ENCODE peak calls at places on chromosomes 11 and 22, in seven cellular contexts. R is breast epithelium, T is prostate gland, J is K562, S is sigmoid colon, G is GM12891, V is spleen. Q is an unnamed sample.

GRCh38 chr11:10777806-10778205 is 26.8 kb downstream of the CTR9 start:
- DNase-seq in S (no peak), G (no peak), J (no peak), T (no peak), R (no peak), V (no peak), Q (no peak)

GRCh38 chr22:43136255-43136654 is 6.9 kb downstream of the MCAT start:
- DNase-seq in S (no peak), R (no peak), V (peak; percentile 83), J (peak; percentile 29), G (peak; percentile 85), T (no peak), Q (peak; percentile 58)

GRCh38 chr11:120186799-120187591 is 23.8 kb upstream of the OAF start:
- DNase-seq in G (no peak), R (no peak), T (no peak), V (peak; percentile 59), J (no peak), S (peak; percentile 74), Q (peak; percentile 50)

GRCh38 chr11:2558861-2559526 is 114.2 kb downstream of the KCNQ1 start:
- DNase-seq in T (no peak), S (peak; percentile 53), G (no peak), J (no peak), V (peak; percentile 51), R (no peak), Q (no peak)

GRCh38 chr11:113572349-113572748 is 97.2 kb upstream of the DRD2 start:
- DNase-seq in J (no peak), R (no peak), S (no peak), T (no peak), V (no peak), G (no peak), Q (no peak)

GRCh38 chr22:41661713-41662112 is 27.0 kb downstream of the SNU13 start:
- DNase-seq in V (no peak), J (no peak), R (no peak), T (no peak), G (no peak), S (no peak), Q (no peak)

GRCh38 chr11:103894034-103894433 is 142.4 kb upstream of the DDI1 start:
- DNase-seq in G (no peak), R (no peak), S (no peak), T (no peak), J (no peak), V (no peak), Q (no peak)

GRCh38 chr22:48228468-48228867 is 1466.0 kb downstream of the TBC1D22A start:
- DNase-seq in G (no peak), V (peak; percentile 24), R (no peak), T (no peak), S (no peak), J (no peak), Q (no peak)

GRCh38 chr11:74604311-74604710 is 11.9 kb downstream of the POLD3 start:
- DNase-seq in G (no peak), V (no peak), R (no peak), S (no peak), T (no peak), J (no peak), Q (no peak)

GRCh38 chr22:35053060-35053835 is 12.7 kb upstream of the ISX start:
- DNase-seq in R (no peak), J (no peak), V (no peak), S (no peak), G (no peak), T (no peak), Q (no peak)

GRCh38 chr11:30635401-30635989 is 49.3 kb upstream of the MPPED2 start:
- DNase-seq in J (no peak), T (no peak), R (no peak), S (peak; percentile 61), V (no peak), G (no peak), Q (no peak)

GRCh38 chr11:86620796-86621575 is 51.4 kb downstream of the ME3 start:
- DNase-seq in G (no peak), S (no peak), V (no peak), R (peak; percentile 33), J (no peak), T (no peak), Q (no peak)

GRCh38 chr11:64355078-64355940 is 3.7 kb upstream of the RPS6KA4 start:
- DNase-seq in T (peak; percentile 73), V (peak; percentile 92), S (peak; percentile 89), R (peak; percentile 50), J (peak; percentile 95), G (peak; percentile 84), Q (peak; percentile 85)
- TF ChIP-seq POLR2AphosphoS5 in T (peak; percentile 79), V (peak; percentile 80), S (no peak), R (peak; percentile 42), J (peak; percentile 29), G (no peak), Q (peak; percentile 83)

GRCh38 chr11:35082322-35083180 is 56.4 kb upstream of the CD44 start:
- DNase-seq in V (peak; percentile 91), R (peak; percentile 41), J (peak; percentile 76), S (peak; percentile 75), G (peak; percentile 49), T (no peak), Q (peak; percentile 51)
- TF ChIP-seq POLR2AphosphoS5 in V (peak; percentile 51), R (no peak), J (no peak), S (no peak), G (peak; percentile 88), T (no peak), Q (no peak)

GRCh38 chr11:67464411-67465189 is 4.5 kb downstream of the TMEM134 start:
- DNase-seq in T (peak; percentile 85), R (peak; percentile 84), S (peak; percentile 95), V (peak; percentile 99), G (peak; percentile 92), J (peak; percentile 90), Q (peak; percentile 94)
- TF ChIP-seq POLR2AphosphoS5 in T (peak; percentile 66), R (peak; percentile 55), S (peak; percentile 37), V (peak; percentile 92), G (peak; percentile 71), J (peak; percentile 79), Q (peak; percentile 86)

GRCh38 chr11:69638941-69639681 is 1.8 kb upstream of the CCND1 start:
- DNase-seq in G (no peak), R (peak; percentile 82), J (peak; percentile 80), V (peak; percentile 91), T (peak; percentile 96), S (peak; percentile 91), Q (peak; percentile 91)

GRCh38 chr11:69637601-69637955 is 3.4 kb upstream of the CCND1 start:
- DNase-seq in G (no peak), T (no peak), V (peak; percentile 67), J (no peak), R (no peak), S (peak; percentile 60), Q (no peak)

GRCh38 chr11:69639843-69640242 is 1.1 kb upstream of the CCND1 start:
- DNase-seq in T (no peak), R (no peak), S (no peak), G (no peak), V (no peak), J (no peak), Q (no peak)

GRCh38 chr11:69636870-69637600 is 3.9 kb upstream of the CCND1 start:
- DNase-seq in T (no peak), V (peak; percentile 66), R (no peak), G (no peak), S (no peak), J (no peak), Q (no peak)

GRCh38 chr11:69637956-69638871 is 2.7 kb upstream of the CCND1 start:
- DNase-seq in R (no peak), S (peak; percentile 64), J (no peak), V (peak; percentile 80), T (no peak), G (no peak), Q (peak; percentile 77)
- TF ChIP-seq POLR2AphosphoS5 in R (no peak), S (no peak), J (no peak), V (peak; percentile 53), T (no peak), G (no peak), Q (no peak)

GRCh38 chr11:8561461-8561860 is 32.6 kb downstream of the STK33 start:
- DNase-seq in R (no peak), S (no peak), J (no peak), V (no peak), T (no peak), G (no peak), Q (no peak)
- TF ChIP-seq POLR2AphosphoS5 in R (no peak), S (no peak), J (no peak), V (no peak), T (no peak), G (no peak), Q (no peak)

GRCh38 chr11:60119708-60120107 is 31.2 kb downstream of the MS4A2 start:
- DNase-seq in T (no peak), G (no peak), S (no peak), V (no peak), J (no peak), R (no peak), Q (no peak)

GRCh38 chr11:60118333-60118732 is 29.9 kb downstream of the MS4A2 start:
- DNase-seq in V (no peak), J (peak; percentile 21), G (no peak), R (no peak), S (no peak), T (no peak), Q (no peak)

GRCh38 chr11:60122414-60123036 is 34.1 kb downstream of the MS4A2 start:
- DNase-seq in J (no peak), V (no peak), R (no peak), S (no peak), G (no peak), T (no peak), Q (no peak)

GRCh38 chr11:60121259-60121658 is 32.8 kb downstream of the MS4A2 start:
- DNase-seq in G (no peak), S (no peak), R (no peak), V (no peak), T (no peak), J (peak; percentile 80), Q (no peak)

GRCh38 chr11:60116996-60117790 is 28.7 kb downstream of the MS4A2 start:
- DNase-seq in S (no peak), J (no peak), G (no peak), V (no peak), T (no peak), R (no peak), Q (no peak)
- TF ChIP-seq POLR2AphosphoS5 in S (no peak), J (no peak), G (no peak), V (no peak), T (no peak), R (no peak), Q (no peak)

GRCh38 chr11:71447791-71448256 is 369 bp downstream of the DHCR7 start:
- DNase-seq in R (no peak), J (peak; percentile 39), S (no peak), V (peak; percentile 93), G (no peak), T (no peak), Q (peak; percentile 41)

GRCh38 chr11:71450507-71450906 is 2.3 kb upstream of the DHCR7 start:
- DNase-seq in S (no peak), G (no peak), J (no peak), V (no peak), R (no peak), T (no peak), Q (no peak)

GRCh38 chr11:71449596-71449995 is 1.4 kb upstream of the DHCR7 start:
- DNase-seq in G (no peak), S (peak; percentile 48), V (no peak), J (peak; percentile 56), T (no peak), R (no peak), Q (no peak)

GRCh38 chr11:71446942-71447688 is 1.1 kb downstream of the DHCR7 start:
- DNase-seq in T (peak; percentile 60), V (no peak), J (no peak), R (peak; percentile 83), S (peak; percentile 73), G (no peak), Q (no peak)

GRCh38 chr11:71448257-71449161 is at the start of gene DHCR7:
- DNase-seq in V (peak; percentile 99), R (peak; percentile 92), J (peak; percentile 98), G (peak; percentile 98), T (peak; percentile 94), S (peak; percentile 97), Q (peak; percentile 98)
- TF ChIP-seq POLR2AphosphoS5 in V (peak; percentile 87), R (peak; percentile 57), J (peak; percentile 60), G (peak; percentile 5), T (no peak), S (peak; percentile 40), Q (peak; percentile 60)

Q was measured in stomach.